ENCODE peak calls at places on chromosomes 1 and 21, in nine cellular contexts. P, B, A, Y, U, O, C, X and Z are unnamed samples.

GRCh38 chr1:94095744-94096469 is 25.0 kb downstream of the ABCA4 start:
- DNase-seq in A (no peak), U (no peak), O (no peak), B (no peak), X (peak; percentile 70), C (no peak), Y (no peak), P (no peak), Z (no peak)

GRCh38 chr1:99713006-99713405 is 53.4 kb downstream of the FRRS1 start:
- DNase-seq in X (no peak), B (no peak), Y (no peak), O (no peak), U (no peak), A (no peak), P (no peak), C (no peak), Z (no peak)

GRCh38 chr1:223233410-223234163 is 90.5 kb upstream of the TLR5 start:
- DNase-seq in C (no peak), X (peak; percentile 42), B (peak; percentile 15), U (no peak), A (no peak), Y (no peak), P (no peak), O (peak; percentile 41), Z (no peak)

GRCh38 chr21:32174819-32175218 is 104.0 kb downstream of the MIS18A start:
- DNase-seq in O (no peak), C (no peak), A (no peak), X (no peak), B (no peak), P (no peak), U (no peak), Y (no peak), Z (no peak)

GRCh38 chr1:84742653-84743052 is 52.4 kb upstream of the SSX2IP start:
- DNase-seq in P (no peak), Y (no peak), U (no peak), C (no peak), O (no peak), B (no peak), A (no peak), X (no peak), Z (no peak)

GRCh38 chr1:108645479-108646184 is 15.3 kb downstream of the HENMT1 start:
- DNase-seq in X (no peak), C (no peak), Y (no peak), P (no peak), O (no peak), U (no peak), A (no peak), B (no peak), Z (no peak)

GRCh38 chr1:88890790-88891317 is 513 bp downstream of the GTF2B start:
- DNase-seq in X (peak; percentile 43), P (peak; percentile 14), C (peak; percentile 9), U (no peak), A (peak; percentile 27), Y (no peak), B (peak; percentile 19), O (no peak), Z (peak; percentile 3)

GRCh38 chr1:52127181-52128175 is 14.4 kb upstream of the ZFYVE9 start:
- DNase-seq in X (peak; percentile 64), C (no peak), B (peak; percentile 25), Y (peak; percentile 69), U (no peak), A (no peak), P (no peak), O (peak; percentile 59), Z (peak; percentile 37)

GRCh38 chr21:42846221-42846620 is 33.1 kb downstream of the WDR4 start:
- DNase-seq in P (no peak), A (no peak), X (no peak), U (no peak), Y (no peak), O (no peak), C (no peak), B (no peak), Z (no peak)

GRCh38 chr21:46188226-46189212 is 4.3 kb upstream of the SPATC1L start:
- DNase-seq in U (no peak), A (no peak), P (no peak), C (no peak), O (peak; percentile 17), Y (peak; percentile 21), B (no peak), X (peak; percentile 81), Z (no peak)

GRCh38 chr21:45926281-45926680 is 55.3 kb upstream of the COL6A1 start:
- DNase-seq in U (no peak), B (no peak), P (no peak), X (no peak), A (no peak), O (no peak), C (no peak), Y (no peak), Z (no peak)

GRCh38 chr1:3587133-3587733 is 24.1 kb downstream of the MEGF6 start:
- DNase-seq in A (no peak), P (no peak), X (no peak), O (peak; percentile 45), U (no peak), C (no peak), Y (no peak), B (no peak), Z (no peak)

GRCh38 chr1:21069549-21069948 is 107.1 kb downstream of the EIF4G3 start:
- DNase-seq in P (no peak), A (no peak), Y (no peak), U (no peak), C (no peak), X (no peak), O (no peak), B (no peak), Z (no peak)

GRCh38 chr1:151512326-151512725 is 1.1 kb downstream of the CGN start:
- DNase-seq in U (no peak), B (no peak), O (no peak), P (no peak), A (no peak), X (no peak), Y (no peak), C (no peak), Z (no peak)

GRCh38 chr1:41689596-41689995 is 205.1 kb upstream of the EDN2 start:
- DNase-seq in U (no peak), P (no peak), O (no peak), Y (no peak), B (no peak), X (no peak), A (no peak), C (no peak), Z (no peak)

GRCh38 chr1:52848423-52848822 is 5.9 kb downstream of the ZYG11A start:
- DNase-seq in Y (no peak), B (no peak), U (no peak), X (no peak), O (no peak), A (no peak), C (no peak), P (no peak), Z (no peak)

GRCh38 chr1:28519946-28520725 is 14.3 kb downstream of the RCC1 start:
- DNase-seq in B (no peak), O (no peak), X (no peak), U (no peak), C (no peak), Y (no peak), A (no peak), P (no peak), Z (no peak)

GRCh38 chr1:56050911-56051310 is 528.5 kb downstream of the PLPP3 start:
- DNase-seq in C (no peak), U (no peak), B (no peak), X (no peak), Y (no peak), A (no peak), P (no peak), O (no peak), Z (no peak)

GRCh38 chr1:108962681-108963051 is 618 bp downstream of the CLCC1 start:
- DNase-seq in X (peak; percentile 57), O (peak; percentile 22), U (peak; percentile 6), A (peak; percentile 17), P (peak; percentile 21), C (no peak), B (peak; percentile 30), Y (no peak), Z (peak; percentile 42)

GRCh38 chr1:208201241-208201640 is 42.9 kb downstream of the PLXNA2 start:
- DNase-seq in U (no peak), A (no peak), C (no peak), Y (no peak), O (peak; percentile 86), X (peak; percentile 40), B (no peak), P (no peak), Z (peak; percentile 73)

GRCh38 chr21:41536076-41536826 is 28.3 kb upstream of the TMPRSS2 start:
- DNase-seq in X (no peak), C (no peak), U (no peak), A (no peak), Y (no peak), O (no peak), P (no peak), B (no peak), Z (peak; percentile 71)

GRCh38 chr1:66778266-66778665 is 22.8 kb downstream of the INSL5 start:
- DNase-seq in X (no peak), Y (peak; percentile 54), P (no peak), O (no peak), B (no peak), A (no peak), U (no peak), C (no peak), Z (no peak)

GRCh38 chr1:21289700-21290545 is at the start of gene ECE1:
- DNase-seq in X (peak; percentile 60), O (peak; percentile 42), A (peak; percentile 42), P (peak; percentile 44), B (peak; percentile 47), C (peak; percentile 51), Y (no peak), U (peak; percentile 29), Z (peak; percentile 67)

GRCh38 chr1:109832935-109833334 is 69.2 kb upstream of the EPS8L3 start:
- DNase-seq in A (no peak), B (no peak), X (no peak), O (no peak), P (no peak), C (no peak), Y (no peak), U (no peak), Z (no peak)

GRCh38 chr1:164765557-164765956 is 206.6 kb downstream of the PBX1 start:
- DNase-seq in X (no peak), C (no peak), P (no peak), B (no peak), Y (no peak), A (no peak), O (peak; percentile 72), U (no peak), Z (no peak)

GRCh38 chr21:15495965-15496364 is 233.8 kb upstream of the USP25 start:
- DNase-seq in Y (no peak), X (no peak), A (no peak), B (no peak), P (no peak), O (no peak), C (no peak), U (no peak), Z (no peak)

GRCh38 chr21:44366586-44367211 is 13.3 kb downstream of the TRPM2 start:
- DNase-seq in C (no peak), Y (no peak), X (no peak), B (no peak), O (no peak), U (no peak), A (no peak), P (no peak), Z (peak; percentile 30)

GRCh38 chr1:179305450-179305849 is 11.9 kb downstream of the SOAT1 start:
- DNase-seq in O (no peak), C (no peak), P (no peak), A (no peak), B (no peak), Y (no peak), X (no peak), U (no peak), Z (no peak)

GRCh38 chr1:201282931-201283829 is at the start of gene PKP1:
- DNase-seq in Y (no peak), B (no peak), P (no peak), U (no peak), C (no peak), O (no peak), X (no peak), A (no peak), Z (no peak)

GRCh38 chr1:155938220-155938627 is 3.2 kb upstream of the RXFP4 start:
- DNase-seq in O (peak; percentile 81), C (peak; percentile 46), P (no peak), U (no peak), B (no peak), A (peak; percentile 24), X (peak; percentile 54), Y (peak; percentile 72), Z (no peak)

GRCh38 chr1:47996406-47997226 is 569 bp downstream of the TRABD2B start:
- DNase-seq in P (no peak), U (no peak), O (no peak), Y (no peak), X (no peak), B (no peak), C (no peak), A (no peak), Z (no peak)